ENCODE peak calls at places on chromosomes 3 and 15, in nine cellular contexts. One of them, this sample, is unnamed.

GRCh38 chr3:123110238-123110952 is 43.6 kb downstream of the PDIA5 start:
- DNase-seq in GM12891: no peak
- DNase-seq in transverse colon: no peak
- DNase-seq in breast epithelium: no peak
- DNase-seq in GM12892: no peak
- DNase-seq in HCT116: no peak
- DNase-seq in Panc1: no peak
- DNase-seq in esophagus muscularis mucosa: no peak
- DNase-seq in K562: no peak
- DNase-seq in this sample: no peak

GRCh38 chr3:13718000-13718399 is 161.9 kb downstream of the WNT7A start:
- DNase-seq in transverse colon: no peak
- DNase-seq in esophagus muscularis mucosa: peak; percentile 81
- DNase-seq in Panc1: no peak
- DNase-seq in GM12891: no peak
- DNase-seq in K562: no peak
- DNase-seq in HCT116: no peak
- DNase-seq in breast epithelium: no peak
- DNase-seq in GM12892: no peak
- DNase-seq in this sample: no peak

GRCh38 chr15:66019377-66019776 is 150.1 kb downstream of the RAB11A start:
- DNase-seq in Panc1: no peak
- DNase-seq in breast epithelium: no peak
- DNase-seq in GM12891: no peak
- DNase-seq in GM12892: no peak
- DNase-seq in transverse colon: no peak
- DNase-seq in HCT116: no peak
- DNase-seq in K562: no peak
- DNase-seq in esophagus muscularis mucosa: no peak
- DNase-seq in this sample: no peak

GRCh38 chr3:5499404-5499803 is 311.9 kb downstream of the EDEM1 start:
- DNase-seq in Panc1: no peak
- DNase-seq in esophagus muscularis mucosa: no peak
- DNase-seq in K562: no peak
- DNase-seq in breast epithelium: no peak
- DNase-seq in GM12892: no peak
- DNase-seq in GM12891: no peak
- DNase-seq in HCT116: no peak
- DNase-seq in transverse colon: no peak
- DNase-seq in this sample: no peak

GRCh38 chr15:80923668-80924067 is 66.0 kb downstream of the MESD start:
- DNase-seq in K562: no peak
- DNase-seq in esophagus muscularis mucosa: no peak
- DNase-seq in breast epithelium: no peak
- DNase-seq in GM12892: no peak
- DNase-seq in HCT116: no peak
- DNase-seq in Panc1: no peak
- DNase-seq in GM12891: no peak
- DNase-seq in transverse colon: no peak
- DNase-seq in this sample: no peak

GRCh38 chr3:42066516-42067181 is 24.5 kb upstream of the TRAK1 start:
- DNase-seq in esophagus muscularis mucosa: no peak
- DNase-seq in GM12892: no peak
- DNase-seq in transverse colon: no peak
- DNase-seq in breast epithelium: no peak
- DNase-seq in Panc1: no peak
- DNase-seq in K562: no peak
- DNase-seq in HCT116: no peak
- DNase-seq in GM12891: no peak
- DNase-seq in this sample: no peak

GRCh38 chr15:74643368-74644204 is 27.9 kb downstream of the CLK3 start:
- DNase-seq in breast epithelium: no peak
- DNase-seq in K562: no peak
- DNase-seq in GM12892: no peak
- DNase-seq in esophagus muscularis mucosa: no peak
- DNase-seq in GM12891: no peak
- DNase-seq in transverse colon: no peak
- DNase-seq in HCT116: no peak
- DNase-seq in Panc1: no peak
- DNase-seq in this sample: no peak

GRCh38 chr3:174147798-174148197 is 711.3 kb upstream of the NAALADL2 start:
- DNase-seq in transverse colon: no peak
- DNase-seq in K562: no peak
- DNase-seq in Panc1: no peak
- DNase-seq in GM12891: no peak
- DNase-seq in HCT116: no peak
- DNase-seq in esophagus muscularis mucosa: no peak
- DNase-seq in breast epithelium: no peak
- DNase-seq in GM12892: no peak
- DNase-seq in this sample: no peak

GRCh38 chr3:15716178-15716577 is 81.6 kb downstream of the ANKRD28 start:
- DNase-seq in HCT116: no peak
- DNase-seq in transverse colon: no peak
- DNase-seq in K562: no peak
- DNase-seq in GM12891: no peak
- DNase-seq in GM12892: no peak
- DNase-seq in Panc1: no peak
- DNase-seq in breast epithelium: no peak
- DNase-seq in esophagus muscularis mucosa: no peak
- DNase-seq in this sample: no peak

GRCh38 chr3:106945435-106945834 is 431.8 kb upstream of the CCDC54 start:
- DNase-seq in Panc1: no peak
- DNase-seq in GM12891: no peak
- DNase-seq in esophagus muscularis mucosa: no peak
- DNase-seq in breast epithelium: no peak
- DNase-seq in K562: no peak
- DNase-seq in HCT116: no peak
- DNase-seq in GM12892: no peak
- DNase-seq in transverse colon: no peak
- DNase-seq in this sample: no peak

GRCh38 chr3:58560771-58561311 is 16.4 kb downstream of the FAM107A start:
- DNase-seq in GM12892: no peak
- DNase-seq in GM12891: no peak
- DNase-seq in K562: no peak
- DNase-seq in esophagus muscularis mucosa: no peak
- DNase-seq in HCT116: no peak
- DNase-seq in Panc1: no peak
- DNase-seq in transverse colon: no peak
- DNase-seq in breast epithelium: no peak
- DNase-seq in this sample: no peak

GRCh38 chr3:45964139-45964538 is 20.9 kb downstream of the CXCR6 start:
- DNase-seq in GM12891: peak; percentile 53
- DNase-seq in HCT116: no peak
- DNase-seq in K562: no peak
- DNase-seq in transverse colon: no peak
- DNase-seq in breast epithelium: no peak
- DNase-seq in GM12892: peak; percentile 33
- DNase-seq in esophagus muscularis mucosa: no peak
- DNase-seq in Panc1: no peak
- DNase-seq in this sample: no peak

GRCh38 chr3:45635475-45636256 is 41.1 kb downstream of the LIMD1 start:
- DNase-seq in Panc1: no peak
- DNase-seq in GM12891: no peak
- DNase-seq in GM12892: no peak
- DNase-seq in HCT116: no peak
- DNase-seq in esophagus muscularis mucosa: no peak
- DNase-seq in transverse colon: no peak
- DNase-seq in breast epithelium: no peak
- DNase-seq in K562: no peak
- DNase-seq in this sample: no peak

GRCh38 chr3:76024640-76025039 is 239.3 kb upstream of the ZNF717 start:
- DNase-seq in transverse colon: no peak
- DNase-seq in esophagus muscularis mucosa: no peak
- DNase-seq in Panc1: no peak
- DNase-seq in breast epithelium: no peak
- DNase-seq in HCT116: no peak
- DNase-seq in GM12892: no peak
- DNase-seq in K562: no peak
- DNase-seq in GM12891: no peak
- DNase-seq in this sample: no peak

DNA sequence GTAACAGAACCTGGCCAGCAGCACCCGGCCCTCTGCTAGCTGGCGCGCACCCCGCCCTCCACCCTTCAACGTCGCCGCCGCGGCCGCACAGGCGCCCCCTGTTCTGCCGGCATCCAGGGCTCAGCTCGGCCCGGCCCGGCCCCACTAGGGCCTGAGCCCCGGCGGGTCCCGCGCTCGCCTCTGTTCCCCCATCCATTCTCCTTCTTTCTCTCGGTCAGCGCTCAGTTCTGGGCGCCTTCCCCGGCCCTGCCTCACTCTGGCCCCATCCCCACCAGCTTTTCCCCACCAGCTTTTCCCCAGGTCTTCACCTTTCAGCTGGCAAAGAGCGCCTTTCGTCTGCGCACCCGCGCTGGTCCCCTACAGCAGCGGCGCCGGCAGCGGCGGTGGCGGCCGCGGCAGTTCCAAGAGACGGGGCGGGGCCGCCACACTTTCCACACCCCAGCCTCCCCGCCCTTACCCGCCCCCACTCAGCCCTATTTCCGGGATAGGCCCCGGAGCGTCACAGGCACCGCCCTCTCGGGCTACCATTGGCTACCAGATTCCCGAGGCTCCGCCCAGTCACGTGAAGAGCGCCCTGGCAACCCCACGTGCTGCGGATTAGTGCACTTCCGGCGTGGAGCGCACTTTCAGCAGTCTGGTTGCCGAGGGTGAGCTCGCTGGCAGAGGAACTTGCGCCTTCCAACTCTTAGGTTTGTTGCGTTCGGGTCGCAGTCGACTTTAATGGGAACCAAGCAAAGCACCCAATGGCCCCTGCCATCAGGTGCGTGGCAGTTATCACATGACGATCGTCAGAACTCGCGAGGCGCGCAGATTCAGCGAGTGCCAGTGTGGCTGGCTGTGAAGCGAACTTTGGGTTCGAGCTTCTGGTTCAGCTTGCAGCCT is at the start of gene EIF5A2:
- DNase-seq in GM12892: peak; percentile 77
- DNase-seq in esophagus muscularis mucosa: peak; percentile 99
- DNase-seq in K562: peak; percentile 99
- DNase-seq in GM12891: peak; percentile 83
- DNase-seq in HCT116: peak; percentile 91
- DNase-seq in breast epithelium: peak; percentile 87
- DNase-seq in Panc1: peak; percentile 78
- DNase-seq in transverse colon: peak; percentile 90
- DNase-seq in this sample: peak; percentile 84
- TF ChIP-seq POLR2AphosphoS5 in GM12892: no peak
- TF ChIP-seq POLR2AphosphoS5 in esophagus muscularis mucosa: peak; percentile 83
- TF ChIP-seq POLR2AphosphoS5 in K562: peak; percentile 62
- TF ChIP-seq POLR2AphosphoS5 in GM12891: no peak
- TF ChIP-seq POLR2AphosphoS5 in HCT116: peak; percentile 34
- TF ChIP-seq POLR2AphosphoS5 in breast epithelium: peak; percentile 92
- TF ChIP-seq POLR2AphosphoS5 in Panc1: peak; percentile 88
- TF ChIP-seq POLR2AphosphoS5 in transverse colon: peak; percentile 53
- TF ChIP-seq POLR2AphosphoS5 in this sample: peak; percentile 74

GRCh38 chr3:193984378-193984777 is 151.6 kb upstream of the HES1 start:
- DNase-seq in breast epithelium: no peak
- DNase-seq in GM12892: no peak
- DNase-seq in transverse colon: no peak
- DNase-seq in K562: no peak
- DNase-seq in HCT116: no peak
- DNase-seq in Panc1: no peak
- DNase-seq in esophagus muscularis mucosa: peak; percentile 74
- DNase-seq in GM12891: no peak
- DNase-seq in this sample: no peak
- TF ChIP-seq POLR2AphosphoS5 in breast epithelium: no peak
- TF ChIP-seq POLR2AphosphoS5 in GM12892: no peak
- TF ChIP-seq POLR2AphosphoS5 in transverse colon: no peak
- TF ChIP-seq POLR2AphosphoS5 in K562: no peak
- TF ChIP-seq POLR2AphosphoS5 in HCT116: no peak
- TF ChIP-seq POLR2AphosphoS5 in Panc1: no peak
- TF ChIP-seq POLR2AphosphoS5 in esophagus muscularis mucosa: no peak
- TF ChIP-seq POLR2AphosphoS5 in GM12891: no peak
- TF ChIP-seq POLR2AphosphoS5 in this sample: no peak

GRCh38 chr15:99707481-99708270 is 25.6 kb downstream of the LYSMD4 start:
- DNase-seq in GM12891: no peak
- DNase-seq in breast epithelium: no peak
- DNase-seq in GM12892: no peak
- DNase-seq in K562: no peak
- DNase-seq in HCT116: no peak
- DNase-seq in Panc1: no peak
- DNase-seq in esophagus muscularis mucosa: no peak
- DNase-seq in transverse colon: no peak
- DNase-seq in this sample: no peak

GRCh38 chr15:99711685-99712084 is 21.6 kb downstream of the LYSMD4 start:
- DNase-seq in GM12891: no peak
- DNase-seq in HCT116: no peak
- DNase-seq in esophagus muscularis mucosa: no peak
- DNase-seq in transverse colon: no peak
- DNase-seq in breast epithelium: no peak
- DNase-seq in K562: no peak
- DNase-seq in Panc1: no peak
- DNase-seq in GM12892: no peak
- DNase-seq in this sample: no peak

GRCh38 chr15:99706557-99707303 is 26.5 kb downstream of the LYSMD4 start:
- DNase-seq in HCT116: no peak
- DNase-seq in Panc1: no peak
- DNase-seq in GM12891: no peak
- DNase-seq in GM12892: no peak
- DNase-seq in breast epithelium: no peak
- DNase-seq in esophagus muscularis mucosa: no peak
- DNase-seq in K562: no peak
- DNase-seq in transverse colon: no peak
- DNase-seq in this sample: no peak

GRCh38 chr15:99709243-99709986 is 23.8 kb downstream of the LYSMD4 start:
- DNase-seq in K562: no peak
- DNase-seq in esophagus muscularis mucosa: no peak
- DNase-seq in HCT116: no peak
- DNase-seq in transverse colon: no peak
- DNase-seq in GM12891: no peak
- DNase-seq in breast epithelium: no peak
- DNase-seq in GM12892: no peak
- DNase-seq in Panc1: no peak
- DNase-seq in this sample: no peak

GRCh38 chr15:99708563-99708962 is 24.7 kb downstream of the LYSMD4 start:
- DNase-seq in transverse colon: peak; percentile 77
- DNase-seq in K562: peak; percentile 44
- DNase-seq in HCT116: peak; percentile 79
- DNase-seq in GM12891: no peak
- DNase-seq in Panc1: no peak
- DNase-seq in breast epithelium: peak; percentile 64
- DNase-seq in GM12892: no peak
- DNase-seq in esophagus muscularis mucosa: no peak
- DNase-seq in this sample: peak; percentile 47
- TF ChIP-seq POLR2AphosphoS5 in transverse colon: peak; percentile 45
- TF ChIP-seq POLR2AphosphoS5 in K562: no peak
- TF ChIP-seq POLR2AphosphoS5 in HCT116: peak; percentile 45
- TF ChIP-seq POLR2AphosphoS5 in GM12891: no peak
- TF ChIP-seq POLR2AphosphoS5 in Panc1: no peak
- TF ChIP-seq POLR2AphosphoS5 in breast epithelium: peak; percentile 64
- TF ChIP-seq POLR2AphosphoS5 in GM12892: no peak
- TF ChIP-seq POLR2AphosphoS5 in esophagus muscularis mucosa: peak; percentile 88
- TF ChIP-seq POLR2AphosphoS5 in this sample: peak; percentile 32

DNA sequence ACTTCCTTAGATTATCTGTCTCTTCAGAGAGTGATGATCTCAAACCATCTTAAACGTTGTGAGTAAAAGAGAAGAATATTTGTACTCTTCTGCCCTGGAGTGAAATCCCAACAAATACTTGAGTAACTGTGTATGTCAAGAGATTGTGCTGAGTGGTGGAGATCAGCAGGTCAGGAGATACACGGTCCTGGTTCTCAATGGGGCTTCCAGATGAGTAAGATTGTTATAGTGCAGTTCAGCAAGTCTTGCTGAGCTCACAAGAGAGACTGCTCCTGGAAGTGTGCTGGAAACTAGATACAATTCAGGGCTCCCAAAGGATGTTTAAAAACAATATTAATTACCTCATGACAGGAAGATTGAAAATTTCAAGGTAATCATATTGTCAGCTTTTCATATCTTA is 184.3 kb downstream of the AKAP13 start:
- DNase-seq in Panc1: no peak
- DNase-seq in GM12891: no peak
- DNase-seq in GM12892: no peak
- DNase-seq in esophagus muscularis mucosa: no peak
- DNase-seq in transverse colon: no peak
- DNase-seq in K562: no peak
- DNase-seq in breast epithelium: no peak
- DNase-seq in HCT116: no peak
- DNase-seq in this sample: no peak
- TF ChIP-seq POLR2AphosphoS5 in Panc1: no peak
- TF ChIP-seq POLR2AphosphoS5 in GM12891: no peak
- TF ChIP-seq POLR2AphosphoS5 in GM12892: no peak
- TF ChIP-seq POLR2AphosphoS5 in esophagus muscularis mucosa: no peak
- TF ChIP-seq POLR2AphosphoS5 in transverse colon: no peak
- TF ChIP-seq POLR2AphosphoS5 in K562: no peak
- TF ChIP-seq POLR2AphosphoS5 in breast epithelium: no peak
- TF ChIP-seq POLR2AphosphoS5 in HCT116: no peak
- TF ChIP-seq POLR2AphosphoS5 in this sample: no peak

This sample was measured in prostate gland.